ENCODE peak calls at places on chromosomes 11 and 22, in five cellular contexts. T is mammary epithelial cell, S is K562, U is MM.1S, C is trophoblast cell. H is an unnamed sample. For H3K36me3, the result is how much of the 10 kb centered on the place peaks cover.

GRCh38 chr22:44497904-44498242 is at the start of gene RTL6:
- DNase-seq in U (no peak), T (no peak), C (no peak), S (no peak), H (no peak)

GRCh38 chr22:43860831-43861230 is 1.5 kb downstream of the SULT4A1 start:
- DNase-seq in C (no peak), U (no peak), T (no peak), S (no peak), H (no peak)

GRCh38 chr22:30423296-30423958 is 2.1 kb upstream of the MTFP1 start:
- DNase-seq in T (peak), U (peak), C (no peak), S (peak), H (no peak)

GRCh38 chr11:38060930-38061329 is 1462.9 kb upstream of the RAG2 start:
- DNase-seq in T (peak), U (no peak), S (no peak), C (peak), H (no peak)

GRCh38 chr11:8323161-8323935 is 59.7 kb upstream of the LMO1 start:
- DNase-seq in S (no peak), U (no peak), C (no peak), T (no peak), H (no peak)

GRCh38 chr11:128503231-128503991 is 83.9 kb downstream of the ETS1 start:
- DNase-seq in T (peak), C (no peak), U (no peak), S (no peak), H (peak)

GRCh38 chr11:48079602-48080001 is 99.2 kb downstream of the PTPRJ start:
- DNase-seq in U (no peak), C (no peak), T (no peak), S (no peak), H (no peak)

GRCh38 chr11:109606256-109606655 is 184.3 kb downstream of the C11orf87 start:
- DNase-seq in U (no peak), T (no peak), C (no peak), S (no peak), H (no peak)

GRCh38 chr11:15935370-15935769 is 421.0 kb downstream of the SOX6 start:
- DNase-seq in T (no peak), S (no peak), U (no peak), C (no peak), H (no peak)

GRCh38 chr11:93032580-93032979 is 63.1 kb downstream of the MTNR1B start:
- DNase-seq in U (no peak), T (peak), S (no peak), C (no peak), H (no peak)

GRCh38 chr22:31451709-31452571 is 37.7 kb downstream of the EIF4ENIF1 start:
- DNase-seq in T (peak), U (peak), S (no peak), C (peak), H (peak)

GRCh38 chr11:119373917-119374631 is 7.4 kb downstream of the USP2 start:
- DNase-seq in U (peak), S (peak), C (peak), T (peak), H (peak)

GRCh38 chr11:79456501-79456900 is 15.7 kb upstream of the TENM4 start:
- DNase-seq in T (no peak), C (peak), U (no peak), S (no peak), H (no peak)

GRCh38 chr11:128686745-128687177 is 7.1 kb upstream of the FLI1 start:
- DNase-seq in S (no peak), T (peak), C (peak), U (peak), H (no peak)

GRCh38 chr11:60455531-60456042 is at the start of gene MS4A1:
- DNase-seq in T (no peak), S (no peak), C (no peak), U (no peak), H (peak)

GRCh38 chr11:67293090-67293489 is 4.0 kb downstream of the ANKRD13D start:
- DNase-seq in T (peak), C (peak), U (no peak), S (no peak), H (no peak)

GRCh38 chr11:85945296-85945695 is 90.1 kb downstream of the CCDC83 start:
- DNase-seq in U (no peak), T (no peak), S (no peak), C (no peak), H (no peak)

GRCh38 chr11:5336331-5336730 is 7.0 kb downstream of the OR51B5 start:
- DNase-seq in U (no peak), C (no peak), T (no peak), S (no peak), H (no peak)

GRCh38 chr11:36748856-36749255 is 150.8 kb upstream of the RAG2 start:
- DNase-seq in S (no peak), C (no peak), U (no peak), T (no peak), H (no peak)

GRCh38 chr22:49657275-49657973 is 170.2 kb downstream of the BRD1 start:
- DNase-seq in T (no peak), C (peak), S (peak), U (peak), H (peak)

GRCh38 chr11:86608251-86608799 is 64.1 kb downstream of the ME3 start:
- DNase-seq in T (peak), C (peak), S (peak), U (peak), H (peak)

GRCh38 chr22:39743955-39744752 is 149.4 kb downstream of the ENTHD1 start:
- DNase-seq in U (no peak), T (no peak), C (no peak), S (no peak), H (no peak)

GRCh38 chr11:69718147-69718546 is 14.3 kb upstream of the FGF19 start:
- DNase-seq in T (no peak), U (no peak), S (peak), C (peak), H (peak)

GRCh38 chr11:75150879-75151278 is at the start of gene SLCO2B1:
- DNase-seq in S (no peak), T (no peak), U (no peak), C (no peak), H (no peak)

GRCh38 chr11:111845256-111846028 is 25.9 kb downstream of the ALG9 start:
- DNase-seq in C (peak), S (no peak), T (no peak), U (no peak), H (no peak)

GRCh38 chr22:50603511-50604255 is 3.1 kb downstream of the MAPK8IP2 start:
- DNase-seq in C (no peak), T (no peak), U (no peak), S (no peak), H (no peak)

GRCh38 chr11:2689551-2690260 is 10.1 kb downstream of the KCNQ1OT1 start:
- DNase-seq in S (no peak), T (no peak), C (peak), U (peak), H (peak)

GRCh38 chr11:79082280-79082679 is 358.6 kb downstream of the TENM4 start:
- DNase-seq in C (no peak), S (no peak), U (no peak), T (no peak), H (no peak)

GRCh38 chr11:116853461-116854073 is 16.1 kb upstream of the APOA1 start:
- DNase-seq in U (peak), T (peak), S (no peak), C (peak), H (no peak)

GRCh38 chr22:33192156-33192555 is 134.0 kb upstream of the SYN3 start:
- DNase-seq in T (no peak), C (no peak), U (peak), S (no peak), H (peak)

GRCh38 chr11:44621784-44622183 is 56.3 kb downstream of the CD82 start:
- DNase-seq in U (no peak), S (no peak), C (no peak), T (no peak), H (no peak)

GRCh38 chr11:16933756-16934603 is 80.2 kb downstream of the PLEKHA7 start:
- DNase-seq in T (no peak), S (no peak), U (no peak), C (peak), H (no peak)

GRCh38 chr11:10666556-10666955 is 27.0 kb downstream of the IRAG1 start:
- DNase-seq in U (no peak), C (no peak), S (no peak), T (peak), H (no peak)
- H3K9ac ChIP-seq in U (no peak), C (no peak), S (peak), T (no peak), H (no peak)

DNA sequence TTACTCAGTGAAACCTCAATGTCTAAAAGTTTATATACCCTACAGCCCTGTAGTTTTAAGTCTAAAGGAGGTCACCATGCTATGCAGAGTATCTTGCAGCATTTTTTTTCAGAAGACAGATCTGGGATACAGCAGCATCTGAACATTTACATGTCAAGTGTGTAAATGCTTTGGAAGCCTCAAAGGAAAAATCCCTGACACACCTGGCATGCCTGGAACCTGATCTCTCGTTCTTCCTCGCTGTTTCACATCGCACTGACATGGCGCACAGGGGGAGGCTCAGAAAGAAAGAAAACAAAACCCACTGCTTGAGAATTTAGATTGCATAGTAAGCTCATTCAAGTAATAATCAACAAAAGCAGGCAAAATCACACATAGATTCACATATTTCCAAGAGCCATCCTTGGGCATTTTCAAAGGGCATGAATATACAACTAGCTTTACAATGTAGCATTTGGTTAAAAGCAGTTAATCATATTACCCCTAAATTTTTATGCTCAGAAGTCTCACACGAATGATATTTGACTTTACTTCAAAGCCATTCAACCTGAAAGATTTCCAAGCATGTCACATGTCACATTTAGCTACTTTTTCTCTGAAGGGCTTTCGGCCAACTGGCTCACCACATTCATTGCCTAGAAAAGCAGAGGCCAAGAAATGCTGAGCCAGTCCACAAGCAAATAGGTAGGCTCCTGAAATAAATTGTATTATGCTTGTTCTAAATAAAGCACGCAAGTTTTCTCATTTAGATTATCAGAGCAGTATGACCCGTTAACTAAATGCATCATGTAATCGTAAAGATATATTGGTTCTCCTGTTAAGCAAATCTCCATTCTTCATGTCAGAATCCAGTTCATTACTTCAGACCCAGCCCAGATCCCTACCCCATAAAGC is 30.8 kb downstream of the PAX6 start:
- DNase-seq in C (no peak), U (no peak), T (no peak), S (no peak), H (no peak)
- H3K36me3 ChIP-seq in C (under half), U (under half), T (under half), S (under half), H (under half)

GRCh38 chr11:105033781-105034180 is 1.2 kb downstream of the CASP1 start:
- DNase-seq in T (no peak), C (no peak), U (no peak), S (no peak), H (no peak)
- H3K4me3 ChIP-seq in T (peak), C (no peak), U (peak), S (no peak), H (no peak)

GRCh38 chr11:133086518-133086917 is 445.8 kb downstream of the OPCML start:
- DNase-seq in T (no peak), C (no peak), S (no peak), U (no peak), H (no peak)

GRCh38 chr11:133082453-133082781 is 449.9 kb downstream of the OPCML start:
- DNase-seq in S (no peak), U (no peak), T (no peak), C (no peak), H (no peak)

GRCh38 chr11:133081020-133081419 is 451.3 kb downstream of the OPCML start:
- DNase-seq in C (no peak), T (no peak), S (no peak), U (no peak), H (no peak)

GRCh38 chr11:133081730-133082452 is 450.4 kb downstream of the OPCML start:
- DNase-seq in C (no peak), U (no peak), T (no peak), S (no peak), H (no peak)

GRCh38 chr11:133082851-133083488 is 449.3 kb downstream of the OPCML start:
- DNase-seq in S (peak), U (peak), C (peak), T (peak), H (peak)
- H3K9ac ChIP-seq in S (no peak), U (no peak), C (no peak), T (no peak), H (no peak)

GRCh38 chr22:24559471-24559870 is 3.7 kb downstream of the SNRPD3 start:
- DNase-seq in C (no peak), T (no peak), S (no peak), U (no peak), H (no peak)
- H3K36me3 ChIP-seq in C (under half), T (under half), S (half or more), U (under half), H (under half)

GRCh38 chr11:68651208-68651984 is 32.9 kb upstream of the GAL start:
- DNase-seq in S (no peak), T (peak), U (no peak), C (no peak), H (no peak)
- H3K4me3 ChIP-seq in S (no peak), T (no peak), U (no peak), C (no peak), H (no peak)

H was measured in Karpas-422.